ENCODE peak calls at places on chromosomes 12 and 14, in eight cellular contexts. L is suprapubic skin, V is thoracic aorta, T is lung, C is fibroblast of lung, G is sigmoid colon, M is lower lobe of right lung, K is body of pancreas. H is an unnamed sample.

GRCh38 chr12:131755305-131756113 is 44.6 kb downstream of the SFSWAP start:
- DNase-seq in C (no peak), L (no peak), T (no peak), G (no peak), K (no peak), V (no peak), M (no peak), H (peak; percentile 68)

GRCh38 chr14:44963775-44964380 is 1.9 kb downstream of the TOGARAM1 start:
- DNase-seq in G (no peak), V (no peak), K (no peak), T (no peak), L (no peak), C (peak; percentile 18), M (no peak), H (no peak)

GRCh38 chr12:28552472-28553061 is 362.3 kb downstream of the CCDC91 start:
- DNase-seq in M (no peak), G (no peak), T (no peak), C (no peak), V (no peak), L (no peak), K (no peak), H (no peak)

GRCh38 chr14:24876009-24876690 is 173.8 kb downstream of the STXBP6 start:
- DNase-seq in M (no peak), K (peak; percentile 35), T (no peak), C (no peak), L (no peak), V (no peak), G (no peak), H (no peak)

GRCh38 chr14:34785223-34786006 is 71.0 kb upstream of the CFL2 start:
- DNase-seq in M (no peak), C (no peak), T (no peak), G (no peak), K (no peak), V (no peak), L (no peak), H (no peak)

GRCh38 chr12:120649442-120650248 is 9.2 kb downstream of the CABP1 start:
- DNase-seq in C (no peak), G (no peak), M (peak; percentile 39), K (no peak), T (no peak), L (no peak), V (no peak), H (peak; percentile 34)

GRCh38 chr14:60648934-60649814 is at the start of gene SIX1:
- DNase-seq in T (peak; percentile 62), M (peak; percentile 76), C (peak; percentile 90), G (no peak), V (no peak), L (no peak), K (peak; percentile 66), H (peak; percentile 94)

GRCh38 chr12:97552410-97553050 is 89.9 kb downstream of the RMST start:
- DNase-seq in K (no peak), G (no peak), C (no peak), T (no peak), M (no peak), L (no peak), V (no peak), H (no peak)

GRCh38 chr14:44962573-44963528 is 861 bp downstream of the TOGARAM1 start:
- DNase-seq in V (peak; percentile 7), K (peak; percentile 50), C (peak; percentile 64), L (peak; percentile 85), M (peak; percentile 70), G (peak; percentile 87), T (peak; percentile 47), H (peak; percentile 49)

GRCh38 chr14:99754141-99755067 is 38.8 kb upstream of the EML1 start:
- DNase-seq in T (no peak), L (no peak), V (no peak), C (peak; percentile 59), M (peak; percentile 24), G (peak; percentile 74), K (no peak), H (no peak)

GRCh38 chr14:69055125-69055524 is 76.0 kb upstream of the ACTN1 start:
- DNase-seq in T (no peak), L (no peak), M (no peak), K (no peak), V (no peak), C (peak; percentile 99), G (no peak), H (no peak)

GRCh38 chr12:69095765-69096477 is 143.4 kb upstream of the CPSF6 start:
- DNase-seq in M (no peak), G (no peak), C (peak; percentile 34), L (no peak), K (no peak), T (no peak), V (no peak), H (peak; percentile 23)

GRCh38 chr12:108629156-108629555 is 4.5 kb downstream of the SELPLG start:
- DNase-seq in T (no peak), K (no peak), L (no peak), G (no peak), V (no peak), M (no peak), C (no peak), H (no peak)

GRCh38 chr14:72904840-72905561 is 11.1 kb upstream of the DPF3 start:
- DNase-seq in M (peak; percentile 52), K (peak; percentile 74), L (no peak), C (peak; percentile 56), G (peak; percentile 79), V (no peak), T (peak; percentile 68), H (peak; percentile 86)

GRCh38 chr12:1870998-1871917 is 47.2 kb downstream of the CACNA2D4 start:
- DNase-seq in L (no peak), G (no peak), T (no peak), K (no peak), M (no peak), V (no peak), C (no peak), H (no peak)

GRCh38 chr12:109952160-109952858 is 43.9 kb downstream of the GIT2 start:
- DNase-seq in C (no peak), L (no peak), K (no peak), V (no peak), G (no peak), T (no peak), M (no peak), H (no peak)

GRCh38 chr12:101019667-101020066 is 190.4 kb downstream of the SLC5A8 start:
- DNase-seq in K (no peak), M (no peak), G (no peak), L (no peak), V (no peak), T (no peak), C (no peak), H (no peak)

GRCh38 chr12:101018540-101018939 is 191.5 kb downstream of the SLC5A8 start:
- DNase-seq in K (peak; percentile 23), G (no peak), V (no peak), C (peak; percentile 100), L (no peak), M (no peak), T (no peak), H (no peak)

GRCh38 chr12:101019193-101019592 is 190.8 kb downstream of the SLC5A8 start:
- DNase-seq in L (no peak), G (no peak), T (no peak), C (no peak), V (no peak), M (no peak), K (no peak), H (no peak)

GRCh38 chr12:101021442-101021841 is 188.6 kb downstream of the SLC5A8 start:
- DNase-seq in K (no peak), C (no peak), V (no peak), G (no peak), M (no peak), T (no peak), L (no peak), H (no peak)

GRCh38 chr12:101021911-101022388 is 188.1 kb downstream of the SLC5A8 start:
- DNase-seq in L (no peak), G (no peak), T (no peak), C (peak; percentile 97), V (no peak), K (no peak), M (no peak), H (peak; percentile 59)
- H3K4me1 ChIP-seq in L (peaks cover 13% of the 10 kb centered on the region), G (no peaks in the 10 kb centered on the region), T (no peaks in the 10 kb centered on the region), C (peaks cover 10% of the 10 kb centered on the region), V (peaks cover 5% of the 10 kb centered on the region), K (no peaks in the 10 kb centered on the region), M (no peaks in the 10 kb centered on the region), H (peaks cover 7% of the 10 kb centered on the region)

DNA sequence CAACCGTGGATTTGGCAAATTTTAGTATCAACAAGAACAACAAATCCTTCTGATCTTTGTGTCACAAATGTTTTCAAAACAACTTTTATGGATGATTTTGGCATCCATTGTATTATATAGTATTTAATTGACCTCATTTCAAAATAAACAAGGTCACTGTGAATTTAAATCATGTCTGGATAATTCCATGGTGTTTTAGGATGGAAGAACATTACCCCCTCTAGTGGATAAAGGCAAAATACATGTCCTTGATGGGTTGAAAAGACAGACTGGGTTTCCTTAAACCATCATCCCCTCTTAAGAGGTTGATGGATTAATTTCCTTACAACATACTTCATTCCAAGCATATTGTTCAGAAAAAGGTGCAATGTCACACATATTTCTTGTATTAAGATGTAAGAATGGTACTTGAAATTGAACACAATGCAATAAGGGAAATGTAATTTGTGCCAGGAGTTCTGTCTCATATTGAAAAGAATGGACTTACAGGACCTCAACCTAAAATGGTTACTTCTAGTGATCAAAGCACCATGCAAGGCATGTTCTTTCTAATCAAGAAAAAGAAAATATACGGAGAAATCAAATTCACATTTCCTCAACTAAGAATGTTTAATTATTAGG is 352.0 kb downstream of the BCAT1 start:
- DNase-seq in M (no peak), T (no peak), V (no peak), L (no peak), G (no peak), C (peak; percentile 49), K (no peak), H (peak; percentile 77)
- TF ChIP-seq CTCF in M (peak; percentile 62), T (peak; percentile 20), V (peak; percentile 61), L (no peak), G (peak; percentile 66), C (peak; percentile 44), K (peak; percentile 43), H (peak; percentile 76)

DNA sequence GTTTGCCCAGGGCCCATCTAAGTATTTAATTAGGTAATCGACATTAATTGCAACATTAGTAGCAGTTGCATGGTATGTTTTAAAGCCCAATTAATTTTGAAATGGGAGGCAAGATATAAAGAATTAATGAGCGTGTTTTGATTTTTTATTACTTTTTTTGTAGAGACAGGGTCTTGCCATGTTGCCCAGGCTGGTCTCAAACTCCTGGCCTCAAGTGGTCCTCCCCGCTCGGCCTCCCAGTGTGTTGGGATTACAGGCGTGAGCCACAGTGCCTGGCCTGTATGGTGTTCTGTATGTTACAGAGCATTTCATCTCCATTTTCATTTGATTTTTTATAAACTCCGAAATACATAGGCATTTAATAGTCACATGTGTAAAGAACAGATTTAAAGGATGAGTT is 856 bp downstream of the GOLGA5 start:
- DNase-seq in C (no peak), V (no peak), T (no peak), G (no peak), K (no peak), L (no peak), M (no peak), H (no peak)
- H3K4me1 ChIP-seq in C (peaks cover 5% of the 10 kb centered on the region), V (peaks cover 15% of the 10 kb centered on the region), T (no peaks in the 10 kb centered on the region), G (peaks cover 18% of the 10 kb centered on the region), K (peaks cover 38% of the 10 kb centered on the region), L (peaks cover 32% of the 10 kb centered on the region), M (peaks cover 30% of the 10 kb centered on the region), H (peaks cover 5% of the 10 kb centered on the region)

DNA sequence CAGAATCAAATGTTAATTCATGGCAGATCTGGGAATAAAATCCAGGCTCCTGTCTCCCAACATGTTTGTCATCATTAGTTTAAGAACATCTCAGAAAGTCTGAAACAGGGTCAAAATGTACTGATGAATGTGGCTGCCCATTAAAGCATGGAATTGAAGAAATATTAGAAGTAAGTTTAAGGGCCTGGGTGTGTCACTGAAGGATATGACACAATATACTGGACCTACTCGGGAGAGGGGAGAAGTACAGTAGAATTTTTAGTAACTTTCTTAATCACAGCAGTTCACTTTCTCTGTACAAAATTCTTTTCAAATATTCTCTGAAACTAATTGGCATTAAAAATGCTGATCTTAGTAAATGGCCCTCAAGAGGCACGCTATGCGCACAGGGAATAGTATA is 185.5 kb downstream of the ETV6 start:
- DNase-seq in M (no peak), K (no peak), V (no peak), G (no peak), C (no peak), L (no peak), T (no peak), H (no peak)
- TF ChIP-seq CTCF in M (no peak), K (no peak), V (no peak), G (no peak), C (no peak), L (no peak), T (no peak), H (no peak)

H was measured in A673.